ENCODE peak calls at places on chromosomes 2 and 18, in four cellular contexts. P is neuronal stem cell, H is MV-4-11, D is AG09319. L is an unnamed sample.

GRCh38 chr2:74188018-74188601 is 9.4 kb upstream of the MOB1A start:
- DNase-seq in P (no peak), H (no peak), D (no peak), L (no peak)

GRCh38 chr2:183037281-183037659 is 987 bp downstream of the NCKAP1 start:
- DNase-seq in P (no peak), H (peak), D (no peak), L (no peak)

GRCh38 chr2:18924905-18925691 is 335.7 kb upstream of the NT5C1B start:
- DNase-seq in P (no peak), H (no peak), D (peak), L (no peak)

GRCh38 chr2:99662761-99663341 is 173.0 kb upstream of the REV1 start:
- DNase-seq in P (no peak), H (no peak), D (peak), L (peak)

GRCh38 chr2:172246649-172247048 is 143.9 kb upstream of the DLX2 start:
- DNase-seq in P (no peak), H (peak), D (no peak), L (no peak)

GRCh38 chr2:112814278-112814677 is 22.3 kb downstream of the IL1B start:
- DNase-seq in P (no peak), H (no peak), D (no peak), L (peak)

GRCh38 chr2:70726186-70726585 is 41.8 kb downstream of the ADD2 start:
- DNase-seq in P (peak), H (no peak), D (no peak), L (no peak)

GRCh38 chr2:107062599-107063196 is 176.7 kb upstream of the ST6GAL2 start:
- DNase-seq in P (peak), H (no peak), D (no peak), L (no peak)

GRCh38 chr2:219451626-219452360 is 17.1 kb downstream of the SPEG start:
- DNase-seq in P (no peak), H (no peak), D (no peak), L (no peak)

GRCh38 chr2:220795705-220796104 is 776.4 kb downstream of the EPHA4 start:
- DNase-seq in P (no peak), H (no peak), D (no peak), L (no peak)

GRCh38 chr18:3264362-3264761 is 2.4 kb downstream of the MYL12B start:
- DNase-seq in P (no peak), H (peak), D (no peak), L (no peak)

GRCh38 chr2:37582911-37583310 is 88.5 kb downstream of the CDC42EP3 start:
- DNase-seq in P (no peak), H (no peak), D (no peak), L (no peak)

GRCh38 chr2:142144547-142144946 is 13.7 kb upstream of the LRP1B start:
- DNase-seq in P (no peak), H (no peak), D (no peak), L (no peak)

GRCh38 chr18:79553154-79553553 is 126.4 kb upstream of the CTDP1 start:
- DNase-seq in P (no peak), H (no peak), D (no peak), L (no peak)

GRCh38 chr2:205989291-205990071 is 96.5 kb downstream of the INO80D start:
- DNase-seq in P (peak), H (no peak), D (no peak), L (no peak)

GRCh38 chr18:69380324-69380723 is 20.4 kb upstream of the DOK6 start:
- DNase-seq in P (no peak), H (no peak), D (no peak), L (no peak)

GRCh38 chr18:13392899-13393298 is 174.3 kb downstream of the LDLRAD4 start:
- DNase-seq in P (no peak), H (no peak), D (no peak), L (no peak)

GRCh38 chr2:29323961-29324360 is 208.7 kb downstream of the CLIP4 start:
- DNase-seq in P (no peak), H (no peak), D (no peak), L (no peak)

GRCh38 chr2:167953790-167954189 is 293.6 kb downstream of the STK39 start:
- DNase-seq in P (no peak), H (no peak), D (no peak), L (no peak)

GRCh38 chr2:94923196-94923595 is 52.0 kb downstream of the TEKT4 start:
- DNase-seq in P (no peak), H (no peak), D (no peak), L (no peak)

GRCh38 chr18:57208056-57208455 is 61.2 kb downstream of the BOD1L2 start:
- DNase-seq in P (no peak), H (no peak), D (no peak), L (no peak)

GRCh38 chr2:30321466-30321865 is 90.1 kb downstream of the LBH start:
- DNase-seq in P (no peak), H (no peak), D (no peak), L (no peak)

GRCh38 chr2:209960676-209961630 is 41.5 kb upstream of the RPE start:
- DNase-seq in P (peak), H (peak), D (no peak), L (peak)

GRCh38 chr18:32083781-32084180 is 7.9 kb upstream of the RNF138 start:
- DNase-seq in P (no peak), H (no peak), D (no peak), L (no peak)

GRCh38 chr2:215728504-215729065 is 284.8 kb downstream of the MREG start:
- DNase-seq in P (no peak), H (peak), D (peak), L (peak)

GRCh38 chr18:32910694-32911296 is 138.0 kb upstream of the KLHL14 start:
- DNase-seq in P (no peak), H (no peak), D (no peak), L (no peak)

GRCh38 chr2:31277621-31278020 is 43.7 kb downstream of the EHD3 start:
- DNase-seq in P (no peak), H (no peak), D (no peak), L (no peak)

GRCh38 chr2:10235099-10235908 is 67.4 kb upstream of the HPCAL1 start:
- DNase-seq in P (no peak), H (no peak), D (no peak), L (no peak)

GRCh38 chr2:221153226-221153625 is 418.9 kb downstream of the EPHA4 start:
- DNase-seq in P (no peak), H (no peak), D (no peak), L (no peak)

GRCh38 chr2:221075203-221075602 is 496.9 kb downstream of the EPHA4 start:
- DNase-seq in P (no peak), H (no peak), D (no peak), L (peak)

L was measured in smooth muscle cell of the brain vasculature.